ENCODE peak calls at places on chromosome 9, in eight cellular contexts. K, Q, Z, U, V, O, B and C are unnamed samples.

GRCh38 chr9:92974696-92975451 is 27.6 kb downstream of the FGD3 start:
- DNase-seq in K (no peak), Q (no peak), Z (no peak), U (no peak), V (no peak), O (no peak), B (no peak), C (no peak)

GRCh38 chr9:14063799-14064198 is 250.1 kb downstream of the NFIB start:
- DNase-seq in K (no peak), Q (no peak), Z (no peak), U (no peak), V (no peak), O (no peak), B (no peak), C (no peak)

GRCh38 chr9:107213080-107213479 is 70.0 kb upstream of the RAD23B start:
- DNase-seq in K (no peak), Q (no peak), Z (no peak), U (no peak), V (no peak), O (no peak), B (no peak), C (no peak)

GRCh38 chr9:100639851-100640250 is 62.0 kb downstream of the CAVIN4 start:
- DNase-seq in K (no peak), Q (no peak), Z (no peak), U (no peak), V (no peak), O (peak; percentile 23), B (no peak), C (no peak)

GRCh38 chr9:135272608-135273007 is 185.1 kb downstream of the OLFM1 start:
- DNase-seq in K (no peak), Q (no peak), Z (no peak), U (no peak), V (no peak), O (no peak), B (no peak), C (no peak)

GRCh38 chr9:20630241-20630943 is 8.1 kb upstream of the MLLT3 start:
- DNase-seq in K (no peak), Q (no peak), Z (no peak), U (no peak), V (no peak), O (no peak), B (no peak), C (no peak)

GRCh38 chr9:13648676-13649075 is 369.2 kb upstream of the MPDZ start:
- DNase-seq in K (no peak), Q (no peak), Z (no peak), U (no peak), V (no peak), O (no peak), B (no peak), C (no peak)

GRCh38 chr9:105503873-105504272 is 54.1 kb upstream of the FKTN start:
- DNase-seq in K (peak; percentile 32), Q (no peak), Z (no peak), U (no peak), V (no peak), O (no peak), B (no peak), C (no peak)

GRCh38 chr9:93205896-93206575 is 22.1 kb downstream of the WNK2 start:
- DNase-seq in K (no peak), Q (no peak), Z (no peak), U (no peak), V (no peak), O (no peak), B (no peak), C (peak; percentile 41)

GRCh38 chr9:125890793-125891192 is 143.6 kb downstream of the PBX3 start:
- DNase-seq in K (no peak), Q (no peak), Z (no peak), U (no peak), V (no peak), O (no peak), B (no peak), C (no peak)

GRCh38 chr9:125889122-125889523 is 141.9 kb downstream of the PBX3 start:
- DNase-seq in K (no peak), Q (peak; percentile 67), Z (no peak), U (no peak), V (no peak), O (peak; percentile 20), B (no peak), C (peak; percentile 22)

GRCh38 chr9:125886365-125886764 is 139.2 kb downstream of the PBX3 start:
- DNase-seq in K (peak; percentile 9), Q (no peak), Z (no peak), U (no peak), V (no peak), O (no peak), B (no peak), C (no peak)

GRCh38 chr9:125888220-125888619 is 141.0 kb downstream of the PBX3 start:
- DNase-seq in K (peak; percentile 25), Q (no peak), Z (no peak), U (no peak), V (no peak), O (no peak), B (no peak), C (no peak)

GRCh38 chr9:125889524-125890473 is 142.6 kb downstream of the PBX3 start:
- DNase-seq in K (peak; percentile 78), Q (peak; percentile 39), Z (no peak), U (no peak), V (no peak), O (peak; percentile 66), B (no peak), C (peak; percentile 91)
- TF ChIP-seq CTCF in K (no peak), Q (no peak), Z (no peak), U (no peak), V (no peak), O (no peak), B (no peak), C (no peak)

GRCh38 chr9:137095664-137096517 is 9.1 kb downstream of the MAN1B1 start:
- DNase-seq in K (no peak), Q (no peak), Z (no peak), U (no peak), V (no peak), O (no peak), B (peak; percentile 53), C (peak; percentile 34)
- H3K4me3 ChIP-seq in K (no peak overlapping the region), Q (no peak overlapping the region), Z (no peak overlapping the region), U (no peak overlapping the region), V (no peak overlapping the region), O (no peak overlapping the region), B (peak overlapping the region; percentile 20), C (no peak overlapping the region)

DNA sequence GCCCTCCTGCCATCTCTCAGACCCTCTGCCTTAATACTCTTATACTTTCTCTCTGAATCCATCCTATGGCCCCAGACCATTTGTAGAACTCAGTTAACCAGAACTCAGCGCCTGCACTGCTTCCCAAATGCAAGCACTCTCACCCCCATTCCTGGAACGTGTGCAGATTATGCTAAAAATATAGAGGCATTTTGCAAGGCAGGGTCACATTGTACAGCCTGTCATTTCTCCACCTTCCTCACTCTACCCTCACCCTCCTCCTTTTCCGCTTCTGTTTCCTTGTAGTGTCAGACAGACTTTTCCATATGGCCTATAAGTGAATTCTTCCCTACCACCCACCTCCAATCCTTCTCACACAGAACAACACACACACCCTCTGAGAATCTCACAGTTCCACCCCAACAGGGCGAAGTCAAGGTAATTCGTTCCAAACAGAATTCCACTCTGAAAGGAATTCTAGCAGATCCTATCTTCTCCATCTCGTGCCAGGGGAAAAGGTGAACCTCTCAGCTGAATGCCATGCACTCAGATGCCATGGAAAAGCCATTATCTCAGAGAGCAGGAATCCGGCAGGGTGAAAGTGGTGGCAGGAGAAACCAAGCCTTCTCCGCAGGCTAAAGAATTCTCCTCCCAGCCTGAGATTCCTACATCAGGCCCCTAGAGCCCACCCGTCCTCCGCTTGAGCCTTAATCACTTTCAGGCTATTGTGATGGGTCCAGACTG is 25.3 kb downstream of the GGTA1 start:
- DNase-seq in K (no peak), Q (peak; percentile 45), Z (no peak), U (no peak), V (no peak), O (no peak), B (no peak), C (no peak)
- TF ChIP-seq CTCF in K (no peak), Q (no peak), Z (no peak), U (no peak), V (no peak), O (no peak), B (no peak), C (no peak)

DNA sequence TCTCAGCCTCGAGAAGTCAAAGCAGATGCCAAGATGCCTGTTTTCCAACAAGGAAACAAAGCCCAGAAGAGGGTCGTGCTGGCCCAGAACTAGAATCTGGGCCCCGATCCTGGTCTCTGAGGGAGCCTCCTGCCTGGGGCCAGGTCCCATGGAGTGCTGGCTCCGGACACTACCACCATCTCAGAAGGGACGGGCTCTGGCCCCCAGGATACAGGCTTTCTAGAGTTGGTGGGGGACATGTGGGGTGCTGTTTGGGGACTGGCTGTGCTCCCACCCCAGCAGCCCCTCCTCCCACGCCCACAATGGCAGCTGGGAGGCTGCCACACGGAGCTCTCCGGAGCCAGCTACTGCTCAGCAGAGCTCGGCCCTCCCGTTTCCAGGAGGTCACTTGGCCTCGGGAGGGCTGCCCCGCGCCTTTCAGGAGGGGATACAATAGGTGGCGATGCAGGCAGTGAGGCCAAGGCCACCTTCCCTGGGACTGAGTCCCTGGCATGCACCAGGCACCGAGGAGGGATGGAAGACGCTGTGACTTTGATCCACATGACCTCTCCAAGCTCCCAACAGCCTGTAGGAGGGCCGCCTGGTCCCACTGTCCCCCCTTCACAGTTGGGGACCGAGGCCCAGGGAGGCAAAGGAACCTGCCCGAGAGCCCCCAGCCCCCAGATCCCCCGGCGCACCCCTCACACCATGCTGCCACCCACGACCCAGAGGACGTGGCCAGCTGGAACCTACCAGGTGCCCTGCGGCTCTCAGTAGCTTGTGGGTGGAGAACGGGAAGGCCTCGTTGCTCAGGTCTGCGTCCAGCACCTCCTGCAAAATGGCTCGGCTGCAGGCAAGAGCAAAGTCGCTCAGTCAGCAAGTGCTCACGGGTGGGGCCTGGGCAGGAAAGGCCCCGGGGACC is 48.5 kb downstream of the DBH start:
- DNase-seq in K (no peak), Q (peak; percentile 41), Z (no peak), U (no peak), V (no peak), O (no peak), B (no peak), C (no peak)
- H3K4me3 ChIP-seq in K (no peak overlapping the region), Q (no peak overlapping the region), Z (no peak overlapping the region), U (no peak overlapping the region), V (no peak overlapping the region), O (no peak overlapping the region), B (no peak overlapping the region), C (no peak overlapping the region)

DNA sequence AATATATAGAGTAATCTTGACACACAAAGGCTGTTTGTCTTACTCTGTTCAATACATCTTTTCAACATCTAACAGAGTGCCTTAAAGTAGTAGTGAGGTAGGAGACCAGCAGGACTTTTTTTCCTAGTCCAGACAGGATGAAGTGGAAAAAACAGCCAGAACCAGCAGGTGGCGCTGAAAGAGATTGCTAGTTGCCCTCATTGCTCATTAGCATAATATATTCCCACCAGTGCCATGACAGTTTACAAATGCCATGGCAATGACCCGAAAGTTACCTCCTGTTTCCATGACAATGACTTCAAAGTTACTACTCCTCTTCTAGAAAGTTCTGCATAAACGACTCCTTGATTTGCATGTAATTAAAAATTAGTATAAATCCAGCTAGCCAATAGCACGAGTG is 387.4 kb downstream of the ACTL7B start:
- DNase-seq in K (peak; percentile 51), Q (no peak), Z (peak; percentile 54), U (no peak), V (no peak), O (peak; percentile 4), B (no peak), C (no peak)
- TF ChIP-seq CTCF in K (peak; percentile 58), Q (peak; percentile 31), Z (peak; percentile 80), U (peak; percentile 64), V (peak; percentile 43), O (peak; percentile 53), B (peak; percentile 72), C (no peak)

GRCh38 chr9:134189167-134189474 is 24.8 kb upstream of the RNU6ATAC start:
- DNase-seq in K (no peak), Q (peak; percentile 13), Z (no peak), U (no peak), V (no peak), O (no peak), B (no peak), C (no peak)
- H3K4me3 ChIP-seq in K (no peak overlapping the region), Q (no peak overlapping the region), Z (no peak overlapping the region), U (no peak overlapping the region), V (no peak overlapping the region), O (no peak overlapping the region), B (no peak overlapping the region), C (no peak overlapping the region)